ENCODE peak calls at places on chromosomes 16 and 17, in five cellular contexts. One of them, this sample, is unnamed.
A peak's percentile ranks its signal among the peaks of the same experiment; 100 is the strongest.

GRCh38 chr16:66619036-66619435 is 14.5 kb downstream of the CMTM3 start:
- DNase-seq in H1: no peak
- DNase-seq in HepG2: no peak
- DNase-seq in A549: no peak
- DNase-seq in GM12878: no peak
- DNase-seq in this sample: no peak

GRCh38 chr17:81930142-81931125 is 2.9 kb upstream of the MAFG start:
- DNase-seq in GM12878: no peak
- DNase-seq in A549: no peak
- DNase-seq in HepG2: no peak
- DNase-seq in H1: no peak
- DNase-seq in this sample: no peak

GRCh38 chr17:81349397-81350319 is 45.6 kb upstream of the BAHCC1 start:
- DNase-seq in HepG2: peak; percentile 79
- DNase-seq in GM12878: no peak
- DNase-seq in H1: no peak
- DNase-seq in A549: no peak
- DNase-seq in this sample: peak; percentile 88

GRCh38 chr16:50301626-50302471 is 35.5 kb downstream of the ADCY7 start:
- DNase-seq in H1: peak; percentile 45
- DNase-seq in GM12878: no peak
- DNase-seq in HepG2: no peak
- DNase-seq in A549: peak; percentile 33
- DNase-seq in this sample: no peak

GRCh38 chr17:50213026-50214015 is 11.9 kb upstream of the COL1A1 start:
- DNase-seq in H1: no peak
- DNase-seq in A549: no peak
- DNase-seq in HepG2: peak; percentile 73
- DNase-seq in GM12878: peak; percentile 43
- DNase-seq in this sample: peak; percentile 47

GRCh38 chr16:24509536-24509935 is 29.8 kb upstream of the RBBP6 start:
- DNase-seq in HepG2: no peak
- DNase-seq in H1: no peak
- DNase-seq in GM12878: no peak
- DNase-seq in A549: no peak
- DNase-seq in this sample: no peak

GRCh38 chr17:44543213-44543904 is 13.9 kb upstream of the FZD2 start:
- DNase-seq in HepG2: peak; percentile 64
- DNase-seq in A549: peak; percentile 98
- DNase-seq in H1: peak; percentile 85
- DNase-seq in GM12878: no peak
- DNase-seq in this sample: no peak

GRCh38 chr17:49970498-49970897 is 1.5 kb downstream of the DLX4 start:
- DNase-seq in HepG2: no peak
- DNase-seq in H1: no peak
- DNase-seq in GM12878: no peak
- DNase-seq in A549: no peak
- DNase-seq in this sample: no peak

GRCh38 chr17:41464682-41465081 is 2.5 kb downstream of the KRT32 start:
- DNase-seq in A549: peak; percentile 79
- DNase-seq in HepG2: no peak
- DNase-seq in H1: no peak
- DNase-seq in GM12878: no peak
- DNase-seq in this sample: no peak

GRCh38 chr16:77585852-77586251 is 136.5 kb upstream of the NUDT7 start:
- DNase-seq in HepG2: no peak
- DNase-seq in A549: peak; percentile 46
- DNase-seq in GM12878: no peak
- DNase-seq in H1: no peak
- DNase-seq in this sample: no peak

GRCh38 chr17:31339906-31340661 is 18.7 kb upstream of the EVI2A start:
- DNase-seq in HepG2: no peak
- DNase-seq in H1: no peak
- DNase-seq in GM12878: no peak
- DNase-seq in A549: no peak
- DNase-seq in this sample: peak; percentile 85

GRCh38 chr17:74758846-74759163 is 10.4 kb downstream of the NHERF1 start:
- DNase-seq in H1: no peak
- DNase-seq in A549: peak; percentile 56
- DNase-seq in GM12878: no peak
- DNase-seq in HepG2: no peak
- DNase-seq in this sample: no peak
- TF ChIP-seq HDAC2 in H1: no peak
- TF ChIP-seq HDAC2 in A549: no peak
- TF ChIP-seq HDAC2 in GM12878: no peak
- TF ChIP-seq HDAC2 in HepG2: no peak
- TF ChIP-seq HDAC2 in this sample: no peak

DNA sequence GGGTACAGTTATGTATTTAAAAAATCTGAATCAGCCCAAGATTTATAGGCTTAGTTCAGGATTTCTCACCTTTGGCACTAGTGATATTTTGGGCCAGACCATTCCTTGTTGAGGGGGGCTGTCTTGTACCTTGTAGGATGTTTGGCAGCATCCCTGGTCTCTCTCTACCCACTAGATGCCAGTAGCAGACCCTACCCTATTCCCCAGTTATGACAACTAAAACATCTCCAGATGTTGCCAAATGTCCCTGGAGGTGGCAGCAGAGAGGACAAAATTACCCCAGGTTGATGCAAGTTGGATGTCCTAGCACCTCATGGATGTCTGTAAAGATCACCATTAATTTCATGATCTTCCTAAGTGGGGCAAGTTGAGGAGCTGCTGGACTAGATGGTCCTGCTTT is 45.8 kb downstream of the SYT17 start:
- DNase-seq in A549: no peak
- DNase-seq in HepG2: peak; percentile 47
- DNase-seq in GM12878: no peak
- DNase-seq in H1: no peak
- DNase-seq in this sample: no peak
- TF ChIP-seq CTCF in A549: no peak
- TF ChIP-seq CTCF in HepG2: peak; percentile 51
- TF ChIP-seq CTCF in GM12878: peak; percentile 3
- TF ChIP-seq CTCF in H1: peak; percentile 45
- TF ChIP-seq CTCF in this sample: peak; percentile 24

GRCh38 chr17:80024206-80024972 is 11.3 kb downstream of the TBC1D16 start:
- DNase-seq in A549: no peak
- DNase-seq in H1: no peak
- DNase-seq in HepG2: no peak
- DNase-seq in GM12878: no peak
- DNase-seq in this sample: no peak

GRCh38 chr17:80026359-80027042 is 9.2 kb downstream of the TBC1D16 start:
- DNase-seq in GM12878: no peak
- DNase-seq in HepG2: no peak
- DNase-seq in H1: no peak
- DNase-seq in A549: no peak
- DNase-seq in this sample: no peak

GRCh38 chr17:80023261-80024205 is 12.1 kb downstream of the TBC1D16 start:
- DNase-seq in A549: no peak
- DNase-seq in HepG2: peak; percentile 95
- DNase-seq in H1: no peak
- DNase-seq in GM12878: no peak
- DNase-seq in this sample: no peak

GRCh38 chr17:80025796-80026195 is 9.9 kb downstream of the TBC1D16 start:
- DNase-seq in GM12878: no peak
- DNase-seq in H1: no peak
- DNase-seq in HepG2: no peak
- DNase-seq in A549: no peak
- DNase-seq in this sample: no peak

DNA sequence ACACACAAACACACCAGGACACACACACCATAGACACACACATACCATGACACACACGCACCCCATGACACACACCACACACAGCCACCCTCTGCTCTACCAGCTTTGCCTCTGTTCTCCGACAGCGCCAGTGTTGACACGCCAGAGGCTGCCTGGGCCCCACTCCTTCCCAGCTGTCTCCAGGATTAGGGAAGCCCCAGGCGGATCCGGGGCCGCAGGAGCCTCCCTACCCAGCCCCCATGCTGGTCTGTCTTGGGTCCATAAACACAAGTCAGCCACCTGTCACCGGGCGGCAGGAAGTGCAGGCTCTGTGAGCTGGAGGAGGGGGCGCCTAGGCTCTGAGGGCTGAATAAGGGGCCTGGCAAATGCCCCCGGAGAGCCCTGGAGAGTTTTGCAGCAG is 10.5 kb downstream of the TBC1D16 start:
- DNase-seq in A549: no peak
- DNase-seq in HepG2: no peak
- DNase-seq in H1: no peak
- DNase-seq in GM12878: no peak
- DNase-seq in this sample: no peak
- TF ChIP-seq HDAC2 in A549: no peak
- TF ChIP-seq HDAC2 in HepG2: no peak
- TF ChIP-seq HDAC2 in H1: no peak
- TF ChIP-seq HDAC2 in GM12878: no peak
- TF ChIP-seq HDAC2 in this sample: no peak

GRCh38 chr16:51337662-51338061 is 186.6 kb upstream of the SALL1 start:
- DNase-seq in GM12878: no peak
- DNase-seq in HepG2: peak; percentile 57
- DNase-seq in H1: peak; percentile 56
- DNase-seq in A549: no peak
- DNase-seq in this sample: no peak
- TF ChIP-seq CTCF in GM12878: no peak
- TF ChIP-seq CTCF in HepG2: peak; percentile 32
- TF ChIP-seq CTCF in H1: peak; percentile 63
- TF ChIP-seq CTCF in A549: no peak
- TF ChIP-seq CTCF in this sample: no peak

GRCh38 chr16:71627631-71628236 is 1.8 kb downstream of the MARVELD3 start:
- DNase-seq in A549: no peak
- DNase-seq in HepG2: no peak
- DNase-seq in GM12878: no peak
- DNase-seq in H1: no peak
- DNase-seq in this sample: peak; percentile 31

GRCh38 chr16:71626018-71626857 is at the start of gene MARVELD3:
- DNase-seq in HepG2: peak; percentile 46
- DNase-seq in GM12878: no peak
- DNase-seq in H1: peak; percentile 99
- DNase-seq in A549: peak; percentile 17
- DNase-seq in this sample: peak; percentile 60

GRCh38 chr16:71628810-71629209 is 2.8 kb downstream of the MARVELD3 start:
- DNase-seq in H1: no peak
- DNase-seq in HepG2: no peak
- DNase-seq in A549: no peak
- DNase-seq in GM12878: no peak
- DNase-seq in this sample: no peak

GRCh38 chr16:71625113-71625850 is 702 bp upstream of the MARVELD3 start:
- DNase-seq in A549: no peak
- DNase-seq in H1: no peak
- DNase-seq in GM12878: no peak
- DNase-seq in HepG2: no peak
- DNase-seq in this sample: no peak

GRCh38 chr16:71626858-71627213 is 852 bp downstream of the MARVELD3 start:
- DNase-seq in H1: peak; percentile 86
- DNase-seq in A549: peak; percentile 45
- DNase-seq in HepG2: no peak
- DNase-seq in GM12878: no peak
- DNase-seq in this sample: no peak
- TF ChIP-seq HDAC2 in H1: no peak
- TF ChIP-seq HDAC2 in A549: no peak
- TF ChIP-seq HDAC2 in HepG2: no peak
- TF ChIP-seq HDAC2 in GM12878: no peak
- TF ChIP-seq HDAC2 in this sample: no peak

DNA sequence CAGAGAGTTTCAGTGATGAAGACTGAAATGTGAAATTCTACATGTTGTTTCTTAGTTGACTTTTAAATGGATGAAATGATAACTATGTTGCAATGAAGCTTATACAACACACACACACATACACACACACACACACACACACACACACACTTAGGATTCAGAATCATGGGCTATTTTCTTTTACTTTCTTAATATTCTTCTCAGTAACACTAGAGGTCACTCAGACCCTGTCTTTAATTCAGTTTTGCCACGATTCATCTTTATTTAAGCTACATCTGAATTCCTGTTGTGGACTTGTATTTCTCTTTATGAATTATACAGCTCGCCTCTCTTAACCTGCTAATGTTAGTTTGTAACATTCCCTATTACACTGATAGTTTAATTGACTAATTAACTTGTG is 109.6 kb upstream of the GOT2 start:
- DNase-seq in HepG2: peak; percentile 44
- DNase-seq in H1: no peak
- DNase-seq in GM12878: peak; percentile 12
- DNase-seq in A549: no peak
- DNase-seq in this sample: peak; percentile 21
- TF ChIP-seq CTCF in HepG2: peak; percentile 60
- TF ChIP-seq CTCF in H1: peak; percentile 13
- TF ChIP-seq CTCF in GM12878: no peak
- TF ChIP-seq CTCF in A549: peak; percentile 66
- TF ChIP-seq CTCF in this sample: peak; percentile 61

GRCh38 chr16:8183186-8184099 is 406.9 kb downstream of the TMEM114 start:
- DNase-seq in HepG2: no peak
- DNase-seq in GM12878: no peak
- DNase-seq in H1: no peak
- DNase-seq in A549: no peak
- DNase-seq in this sample: peak; percentile 16
- TF ChIP-seq HDAC2 in HepG2: no peak
- TF ChIP-seq HDAC2 in GM12878: no peak
- TF ChIP-seq HDAC2 in H1: no peak
- TF ChIP-seq HDAC2 in A549: no peak
- TF ChIP-seq HDAC2 in this sample: no peak

GRCh38 chr17:21245703-21246102 is 7.5 kb downstream of the NATD1 start:
- DNase-seq in HepG2: no peak
- DNase-seq in H1: no peak
- DNase-seq in A549: no peak
- DNase-seq in GM12878: no peak
- DNase-seq in this sample: no peak
- TF ChIP-seq CTCF in HepG2: no peak
- TF ChIP-seq CTCF in H1: no peak
- TF ChIP-seq CTCF in A549: no peak
- TF ChIP-seq CTCF in GM12878: no peak
- TF ChIP-seq CTCF in this sample: no peak

GRCh38 chr16:27721548-27722265 is 171.8 kb downstream of the KATNIP start:
- DNase-seq in GM12878: no peak
- DNase-seq in H1: no peak
- DNase-seq in HepG2: peak; percentile 33
- DNase-seq in A549: no peak
- DNase-seq in this sample: no peak
- TF ChIP-seq HDAC2 in GM12878: no peak
- TF ChIP-seq HDAC2 in H1: no peak
- TF ChIP-seq HDAC2 in HepG2: no peak
- TF ChIP-seq HDAC2 in A549: no peak
- TF ChIP-seq HDAC2 in this sample: no peak

GRCh38 chr16:30658731-30659506 is 688 bp downstream of the FBRS start:
- DNase-seq in GM12878: peak; percentile 90
- DNase-seq in A549: peak; percentile 78
- DNase-seq in H1: peak; percentile 79
- DNase-seq in HepG2: peak; percentile 96
- DNase-seq in this sample: peak; percentile 79
- TF ChIP-seq CTCF in GM12878: peak; percentile 27
- TF ChIP-seq CTCF in A549: peak; percentile 4
- TF ChIP-seq CTCF in H1: no peak
- TF ChIP-seq CTCF in HepG2: peak; percentile 33
- TF ChIP-seq CTCF in this sample: peak; percentile 54